ENCODE peak calls at places on chromosomes 13 and 19, in nine cellular contexts. I is NCI-H82; J is activated CD4-positive, alpha-beta T cell treated with anti-CD3 and anti-CD28 coated beads, Interleukin-2, amount 50 U/mL, for 1 hour; Y is posterior vena cava; G is effector CD4-positive, alpha-beta T cell; N is astrocyte of the hippocampus; X is activated T-cell treated with anti-CD3 and anti-CD28 coated beads for 48 hours; T is fibroblast of mammary gland; M is stimulated activated naive CD8-positive, alpha-beta T cell treated with anti-CD3 and anti-CD28 coated beads, Interleukin-15, amount 100 ng/mL, for 72 hours. L is an unnamed sample.

GRCh38 chr19:4362871-4363545 is 19.6 kb downstream of the MPND start:
- DNase-seq in I (no peak), J (no peak), Y (no peak), G (no peak), N (no peak), X (no peak), T (peak; percentile 16), M (no peak), L (no peak)

GRCh38 chr13:27634231-27634630 is 12.5 kb downstream of the POLR1D start:
- DNase-seq in I (no peak), J (no peak), Y (no peak), G (no peak), N (no peak), X (no peak), T (no peak), M (no peak), L (no peak)

GRCh38 chr13:33119886-33120543 is 103.8 kb downstream of the KL start:
- DNase-seq in I (no peak), J (no peak), Y (no peak), G (no peak), N (peak; percentile 65), X (no peak), T (no peak), M (no peak), L (no peak)

GRCh38 chr19:1073956-1074511 is 7.1 kb downstream of the ARHGAP45 start:
- DNase-seq in I (no peak), J (no peak), Y (no peak), G (no peak), N (no peak), X (no peak), T (no peak), M (no peak), L (no peak)

GRCh38 chr13:42028113-42028799 is 20.2 kb upstream of the DGKH start:
- DNase-seq in I (no peak), J (no peak), Y (no peak), G (no peak), N (no peak), X (no peak), T (no peak), M (no peak), L (no peak)

GRCh38 chr13:113045214-113046007 is 60.2 kb upstream of the F7 start:
- DNase-seq in I (no peak), J (no peak), Y (peak; percentile 82), G (no peak), N (no peak), X (no peak), T (no peak), M (no peak), L (no peak)

GRCh38 chr13:105928901-105929300 is 606.6 kb downstream of the EFNB2 start:
- DNase-seq in I (no peak), J (no peak), Y (no peak), G (no peak), N (peak; percentile 37), X (no peak), T (no peak), M (no peak), L (no peak)

GRCh38 chr19:53664152-53664551 is 32.4 kb downstream of the DPRX start:
- DNase-seq in I (no peak), J (no peak), Y (no peak), G (no peak), N (no peak), X (no peak), T (no peak), M (no peak), L (no peak)

GRCh38 chr19:6590458-6591319 is at the start of gene CD70:
- DNase-seq in I (no peak), J (peak; percentile 37), Y (no peak), G (peak; percentile 19), N (peak; percentile 33), X (peak; percentile 54), T (no peak), M (peak; percentile 78), L (no peak)

GRCh38 chr19:45385392-45386221 is 15.2 kb upstream of the ERCC2 start:
- DNase-seq in I (no peak), J (no peak), Y (no peak), G (no peak), N (no peak), X (no peak), T (no peak), M (no peak), L (no peak)

GRCh38 chr19:39929750-39930149 is 4.7 kb downstream of the FCGBP start:
- DNase-seq in I (no peak), J (no peak), Y (no peak), G (no peak), N (no peak), X (no peak), T (no peak), M (no peak), L (no peak)

GRCh38 chr13:43981091-43981490 is 101.4 kb downstream of the LACC1 start:
- DNase-seq in I (no peak), J (no peak), Y (no peak), G (no peak), N (no peak), X (no peak), T (no peak), M (no peak), L (no peak)

GRCh38 chr19:15247107-15248014 is 15.1 kb upstream of the EPHX3 start:
- DNase-seq in I (no peak), J (no peak), Y (no peak), G (no peak), N (no peak), X (no peak), T (no peak), M (no peak), L (no peak)

GRCh38 chr13:80116107-80116506 is 224.8 kb downstream of the SPRY2 start:
- DNase-seq in I (no peak), J (no peak), Y (no peak), G (no peak), N (peak; percentile 66), X (no peak), T (peak; percentile 88), M (no peak), L (peak; percentile 82)

GRCh38 chr13:31409678-31410356 is 210.0 kb downstream of the B3GLCT start:
- DNase-seq in I (no peak), J (no peak), Y (no peak), G (no peak), N (peak; percentile 16), X (no peak), T (peak; percentile 15), M (no peak), L (peak; percentile 10)

GRCh38 chr19:11482384-11483050 is 1.7 kb upstream of the ELAVL3 start:
- DNase-seq in I (peak; percentile 88), J (peak; percentile 82), Y (peak; percentile 97), G (peak; percentile 81), N (peak; percentile 90), X (peak; percentile 92), T (peak; percentile 70), M (peak; percentile 93), L (peak; percentile 64)

GRCh38 chr13:43666403-43666802 is 120.4 kb downstream of the ENOX1 start:
- DNase-seq in I (peak; percentile 31), J (no peak), Y (no peak), G (no peak), N (no peak), X (no peak), T (no peak), M (no peak), L (no peak)

GRCh38 chr19:2887391-2887914 is 13.3 kb upstream of the ZNF57 start:
- DNase-seq in I (peak; percentile 76), J (no peak), Y (no peak), G (no peak), N (peak; percentile 71), X (no peak), T (peak; percentile 77), M (no peak), L (peak; percentile 69)

GRCh38 chr13:51467730-51468129 is 14.9 kb upstream of the INTS6 start:
- DNase-seq in I (no peak), J (no peak), Y (no peak), G (no peak), N (no peak), X (no peak), T (no peak), M (no peak), L (no peak)

GRCh38 chr13:102708991-102709390 is 14.1 kb upstream of the METTL21C start:
- DNase-seq in I (no peak), J (no peak), Y (no peak), G (no peak), N (no peak), X (no peak), T (no peak), M (no peak), L (no peak)

GRCh38 chr19:41746593-41747227 is 8.6 kb upstream of the CEACAM6 start:
- DNase-seq in I (peak; percentile 81), J (peak; percentile 27), Y (no peak), G (peak; percentile 14), N (peak; percentile 48), X (peak; percentile 37), T (peak; percentile 57), M (peak; percentile 57), L (peak; percentile 36)

GRCh38 chr13:70523622-70524021 is 415.4 kb upstream of the KLHL1 start:
- DNase-seq in I (peak; percentile 63), J (no peak), Y (no peak), G (no peak), N (no peak), X (no peak), T (peak; percentile 13), M (no peak), L (peak; percentile 26)

GRCh38 chr13:51359352-51359751 is 19.9 kb downstream of the SERPINE3 start:
- DNase-seq in I (no peak), J (no peak), Y (no peak), G (no peak), N (no peak), X (no peak), T (no peak), M (no peak), L (no peak)

GRCh38 chr13:73075546-73075945 is 16.7 kb downstream of the KLF5 start:
- DNase-seq in I (no peak), J (no peak), Y (no peak), G (no peak), N (no peak), X (no peak), T (no peak), M (no peak), L (no peak)

GRCh38 chr13:100069278-100069677 is 19.6 kb upstream of the PCCA start:
- DNase-seq in I (no peak), J (no peak), Y (no peak), G (no peak), N (no peak), X (no peak), T (peak; percentile 74), M (no peak), L (no peak)

GRCh38 chr13:33742321-33742720 is 75.6 kb upstream of the RFC3 start:
- DNase-seq in I (peak; percentile 77), J (no peak), Y (no peak), G (no peak), N (no peak), X (no peak), T (no peak), M (no peak), L (no peak)

GRCh38 chr13:23160241-23161175 is 20.3 kb upstream of the SGCG start:
- DNase-seq in I (peak; percentile 25), J (no peak), Y (no peak), G (no peak), N (peak; percentile 32), X (no peak), T (no peak), M (no peak), L (no peak)

GRCh38 chr13:24745861-24746617 is 17.9 kb upstream of the RNF17 start:
- DNase-seq in I (no peak), J (no peak), Y (no peak), G (no peak), N (peak; percentile 29), X (no peak), T (no peak), M (no peak), L (peak; percentile 5)

GRCh38 chr19:4815426-4816387 is 15.8 kb downstream of the TICAM1 start:
- DNase-seq in I (peak; percentile 98), J (peak; percentile 66), Y (peak; percentile 94), G (peak; percentile 73), N (peak; percentile 94), X (peak; percentile 64), T (peak; percentile 93), M (peak; percentile 76), L (peak; percentile 91)

GRCh38 chr19:2016041-2016807 is 710 bp upstream of the BTBD2 start:
- DNase-seq in I (peak; percentile 78), J (peak; percentile 46), Y (peak; percentile 87), G (no peak), N (peak; percentile 81), X (peak; percentile 23), T (peak; percentile 86), M (peak; percentile 55), L (peak; percentile 80)

GRCh38 chr19:11269408-11269807 is 7.1 kb upstream of the DOCK6 start:
- DNase-seq in I (no peak), J (no peak), Y (no peak), G (no peak), N (no peak), X (no peak), T (peak; percentile 50), M (no peak), L (peak; percentile 35)

L was measured in astrocyte of the spinal cord.